ENCODE peak calls at places on chromosomes 7 and 10, in eight cellular contexts. R, U, G, V, T, M, E and P are unnamed samples.

GRCh38 chr10:89342219-89342966 is 14.6 kb downstream of the IFIT3 start:
- DNase-seq in R (peak; percentile 95), U (no peak), G (no peak), V (no peak), T (peak; percentile 14), M (peak; percentile 88), E (peak; percentile 64), P (no peak)

GRCh38 chr10:132036887-132037675 is 28.7 kb upstream of the JAKMIP3 start:
- DNase-seq in R (no peak), U (peak; percentile 65), G (no peak), V (no peak), T (no peak), M (no peak), E (no peak), P (no peak)

GRCh38 chr7:126450269-126450671 is 802.5 kb downstream of the GRM8 start:
- DNase-seq in R (no peak), U (no peak), G (no peak), V (peak; percentile 17), T (no peak), M (no peak), E (no peak), P (no peak)

GRCh38 chr7:155652156-155653124 is 8.0 kb downstream of the RBM33 start:
- DNase-seq in R (no peak), U (no peak), G (no peak), V (no peak), T (no peak), M (peak; percentile 31), E (no peak), P (no peak)

GRCh38 chr10:110437351-110437605 is 60.4 kb upstream of the DUSP5 start:
- DNase-seq in R (no peak), U (peak; percentile 12), G (no peak), V (no peak), T (no peak), M (no peak), E (no peak), P (no peak)

GRCh38 chr10:132847856-132848255 is 61.9 kb upstream of the NKX6-2 start:
- DNase-seq in R (no peak), U (no peak), G (no peak), V (peak; percentile 38), T (no peak), M (no peak), E (no peak), P (no peak)

GRCh38 chr7:80533287-80533686 is 21.4 kb upstream of the GNAT3 start:
- DNase-seq in R (no peak), U (no peak), G (no peak), V (no peak), T (no peak), M (peak; percentile 30), E (no peak), P (no peak)

GRCh38 chr7:5484921-5485320 is 61.3 kb upstream of the TNRC18 start:
- DNase-seq in R (no peak), U (no peak), G (no peak), V (no peak), T (peak; percentile 79), M (no peak), E (no peak), P (no peak)

GRCh38 chr7:72493850-72494661 is 81.9 kb upstream of the CALN1 start:
- DNase-seq in R (peak; percentile 60), U (peak; percentile 88), G (no peak), V (peak; percentile 36), T (peak; percentile 84), M (peak; percentile 49), E (peak; percentile 56), P (peak; percentile 5)

GRCh38 chr7:22190736-22191135 is 166.2 kb downstream of the RAPGEF5 start:
- DNase-seq in R (no peak), U (no peak), G (no peak), V (no peak), T (peak; percentile 89), M (no peak), E (no peak), P (no peak)

GRCh38 chr7:68246189-68246633 is 1249.6 kb downstream of the TYW1 start:
- DNase-seq in R (no peak), U (no peak), G (no peak), V (no peak), T (peak; percentile 97), M (peak; percentile 95), E (no peak), P (no peak)

GRCh38 chr7:1939434-1940401 is 269.6 kb downstream of the ELFN1 start:
- DNase-seq in R (no peak), U (peak; percentile 57), G (peak; percentile 44), V (no peak), T (no peak), M (no peak), E (no peak), P (no peak)

GRCh38 chr10:34116220-34116623 is 698.9 kb downstream of the PARD3 start:
- DNase-seq in R (no peak), U (no peak), G (no peak), V (no peak), T (peak; percentile 82), M (no peak), E (no peak), P (no peak)

GRCh38 chr7:26169271-26169670 is 17.3 kb downstream of the NFE2L3 start:
- DNase-seq in R (no peak), U (no peak), G (no peak), V (no peak), T (no peak), M (no peak), E (no peak), P (no peak)

GRCh38 chr7:133331861-133332260 is 79.0 kb downstream of the EXOC4 start:
- DNase-seq in R (peak; percentile 12), U (no peak), G (no peak), V (no peak), T (no peak), M (peak; percentile 5), E (no peak), P (no peak)